ENCODE peak calls at places on chromosomes 4 and X, in eight cellular contexts. One of them, this sample, is unnamed. For H3K4me1, the result is how much of the 10 kb centered on the place peaks cover.

GRCh38 chr4:151489462-151490203 is 80.7 kb downstream of the FHIP1A start:
- DNase-seq in aorta: no peak
- DNase-seq in fibroblast of lung: no peak
- DNase-seq in kidney: no peak
- DNase-seq in body of pancreas: no peak
- DNase-seq in tibial artery: no peak
- DNase-seq in A549: peak
- DNase-seq in right lobe of liver: no peak
- DNase-seq in this sample: peak

GRCh38 chr4:37667197-37668100 is 18.7 kb downstream of the RELL1 start:
- DNase-seq in aorta: no peak
- DNase-seq in fibroblast of lung: no peak
- DNase-seq in kidney: no peak
- DNase-seq in body of pancreas: no peak
- DNase-seq in tibial artery: no peak
- DNase-seq in A549: no peak
- DNase-seq in right lobe of liver: no peak
- DNase-seq in this sample: no peak

GRCh38 chr4:67286724-67287123 is 258.6 kb downstream of the CENPC start:
- DNase-seq in aorta: no peak
- DNase-seq in fibroblast of lung: no peak
- DNase-seq in kidney: no peak
- DNase-seq in body of pancreas: no peak
- DNase-seq in tibial artery: no peak
- DNase-seq in A549: no peak
- DNase-seq in right lobe of liver: no peak
- DNase-seq in this sample: no peak

GRCh38 chrX:24506082-24506481 is 41.0 kb downstream of the PDK3 start:
- DNase-seq in aorta: no peak
- DNase-seq in fibroblast of lung: peak
- DNase-seq in kidney: no peak
- DNase-seq in body of pancreas: no peak
- DNase-seq in tibial artery: no peak
- DNase-seq in A549: peak
- DNase-seq in right lobe of liver: no peak
- DNase-seq in this sample: no peak

GRCh38 chr4:144754562-144755410 is 108.8 kb downstream of the HHIP start:
- DNase-seq in aorta: no peak
- DNase-seq in fibroblast of lung: peak
- DNase-seq in kidney: no peak
- DNase-seq in body of pancreas: peak
- DNase-seq in tibial artery: no peak
- DNase-seq in A549: peak
- DNase-seq in right lobe of liver: no peak
- DNase-seq in this sample: peak

GRCh38 chr4:26836539-26836938 is 24.1 kb upstream of the STIM2 start:
- DNase-seq in aorta: no peak
- DNase-seq in fibroblast of lung: no peak
- DNase-seq in kidney: no peak
- DNase-seq in body of pancreas: no peak
- DNase-seq in tibial artery: no peak
- DNase-seq in A549: no peak
- DNase-seq in right lobe of liver: no peak
- DNase-seq in this sample: no peak

GRCh38 chrX:82757614-82758013 is 750.5 kb upstream of the POU3F4 start:
- DNase-seq in aorta: no peak
- DNase-seq in fibroblast of lung: peak
- DNase-seq in kidney: no peak
- DNase-seq in body of pancreas: no peak
- DNase-seq in tibial artery: no peak
- DNase-seq in A549: no peak
- DNase-seq in right lobe of liver: no peak
- DNase-seq in this sample: no peak

GRCh38 chrX:69189972-69190371 is 24.7 kb upstream of the PJA1 start:
- DNase-seq in aorta: no peak
- DNase-seq in fibroblast of lung: no peak
- DNase-seq in kidney: peak
- DNase-seq in body of pancreas: no peak
- DNase-seq in tibial artery: no peak
- DNase-seq in A549: no peak
- DNase-seq in right lobe of liver: no peak
- DNase-seq in this sample: no peak

GRCh38 chr4:79413486-79413885 is 5.5 kb upstream of the GK2 start:
- DNase-seq in aorta: no peak
- DNase-seq in fibroblast of lung: no peak
- DNase-seq in kidney: no peak
- DNase-seq in body of pancreas: no peak
- DNase-seq in tibial artery: no peak
- DNase-seq in A549: no peak
- DNase-seq in right lobe of liver: no peak
- DNase-seq in this sample: no peak

GRCh38 chrX:94123062-94123461 is 449.1 kb downstream of the FAM133A start:
- DNase-seq in aorta: no peak
- DNase-seq in fibroblast of lung: no peak
- DNase-seq in kidney: no peak
- DNase-seq in body of pancreas: no peak
- DNase-seq in tibial artery: no peak
- DNase-seq in A549: no peak
- DNase-seq in right lobe of liver: no peak
- DNase-seq in this sample: no peak

GRCh38 chr4:108830509-108831244 is 67.8 kb upstream of the ETNPPL start:
- DNase-seq in aorta: no peak
- DNase-seq in fibroblast of lung: peak
- DNase-seq in kidney: no peak
- DNase-seq in body of pancreas: peak
- DNase-seq in tibial artery: no peak
- DNase-seq in A549: no peak
- DNase-seq in right lobe of liver: no peak
- DNase-seq in this sample: no peak

GRCh38 chrX:112644713-112645112 is 35.0 kb downstream of the LHFPL1 start:
- DNase-seq in aorta: no peak
- DNase-seq in fibroblast of lung: no peak
- DNase-seq in kidney: no peak
- DNase-seq in body of pancreas: no peak
- DNase-seq in tibial artery: no peak
- DNase-seq in A549: no peak
- DNase-seq in right lobe of liver: no peak
- DNase-seq in this sample: no peak

GRCh38 chrX:44828008-44828605 is 15.7 kb upstream of the DUSP21 start:
- DNase-seq in aorta: no peak
- DNase-seq in fibroblast of lung: peak
- DNase-seq in kidney: no peak
- DNase-seq in body of pancreas: no peak
- DNase-seq in tibial artery: no peak
- DNase-seq in A549: peak
- DNase-seq in right lobe of liver: no peak
- DNase-seq in this sample: no peak

GRCh38 chrX:51336584-51336983 is 4.0 kb downstream of the NUDT10 start:
- DNase-seq in aorta: no peak
- DNase-seq in fibroblast of lung: peak
- DNase-seq in kidney: no peak
- DNase-seq in body of pancreas: peak
- DNase-seq in tibial artery: no peak
- DNase-seq in A549: peak
- DNase-seq in right lobe of liver: no peak
- DNase-seq in this sample: peak

GRCh38 chrX:11558972-11559371 is 106.7 kb downstream of the ARHGAP6 start:
- DNase-seq in aorta: no peak
- DNase-seq in fibroblast of lung: no peak
- DNase-seq in kidney: no peak
- DNase-seq in body of pancreas: peak
- DNase-seq in tibial artery: no peak
- DNase-seq in A549: peak
- DNase-seq in right lobe of liver: no peak
- DNase-seq in this sample: peak

GRCh38 chrX:21802054-21802660 is 37.3 kb upstream of the MBTPS2 start:
- DNase-seq in aorta: no peak
- DNase-seq in fibroblast of lung: no peak
- DNase-seq in kidney: no peak
- DNase-seq in body of pancreas: no peak
- DNase-seq in tibial artery: no peak
- DNase-seq in A549: no peak
- DNase-seq in right lobe of liver: no peak
- DNase-seq in this sample: no peak

GRCh38 chrX:65463550-65463949 is 71.0 kb downstream of the LAS1L start:
- DNase-seq in aorta: no peak
- DNase-seq in fibroblast of lung: peak
- DNase-seq in kidney: no peak
- DNase-seq in body of pancreas: no peak
- DNase-seq in tibial artery: no peak
- DNase-seq in A549: no peak
- DNase-seq in right lobe of liver: no peak
- DNase-seq in this sample: peak

GRCh38 chrX:79161655-79162054 is 17.2 kb downstream of the GPR174 start:
- DNase-seq in aorta: no peak
- DNase-seq in fibroblast of lung: no peak
- DNase-seq in kidney: no peak
- DNase-seq in body of pancreas: no peak
- DNase-seq in tibial artery: no peak
- DNase-seq in A549: no peak
- DNase-seq in right lobe of liver: no peak
- DNase-seq in this sample: no peak

DNA sequence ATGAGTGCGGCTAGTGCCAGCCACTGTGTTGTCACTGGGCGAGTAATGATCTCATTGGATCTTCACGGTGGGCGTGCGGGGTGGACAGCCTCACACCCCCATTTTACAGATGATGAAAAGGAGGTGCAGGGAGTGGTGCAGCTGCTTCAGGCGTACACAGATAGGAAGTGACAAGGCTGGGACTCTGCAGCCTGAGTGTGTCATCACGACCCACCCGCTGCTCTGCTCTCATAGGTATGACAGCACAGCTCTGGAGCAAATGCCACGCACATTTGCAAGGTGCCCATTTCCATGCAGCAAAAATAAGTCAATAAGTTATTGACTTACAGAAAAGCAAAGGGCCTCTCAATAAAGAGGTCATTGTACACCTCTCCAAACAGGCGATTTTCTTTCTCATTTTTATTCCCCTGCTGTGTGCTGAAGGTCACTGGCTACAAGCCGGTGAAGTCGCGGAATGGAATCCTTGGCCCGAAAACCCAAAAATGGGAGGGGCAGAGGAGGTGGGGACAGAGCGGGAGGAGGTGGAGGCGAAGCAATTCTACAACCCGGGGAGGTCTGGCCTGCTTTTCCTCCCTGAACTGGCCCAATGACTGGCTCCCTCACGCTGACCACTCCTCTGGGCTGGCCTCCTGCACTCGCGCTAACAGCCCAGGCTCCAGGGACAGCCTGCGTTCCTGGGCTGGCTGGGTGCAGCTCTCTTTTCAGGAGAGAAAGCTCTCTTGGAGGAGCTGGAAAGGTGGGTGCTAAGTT is at the start of gene SOD3:
- DNase-seq in aorta: peak
- DNase-seq in fibroblast of lung: peak
- DNase-seq in kidney: peak
- DNase-seq in body of pancreas: peak
- DNase-seq in tibial artery: peak
- DNase-seq in A549: no peak
- DNase-seq in right lobe of liver: peak
- DNase-seq in this sample: no peak
- H3K4me3 ChIP-seq in aorta: peak
- H3K4me3 ChIP-seq in fibroblast of lung: peak
- H3K4me3 ChIP-seq in kidney: peak
- H3K4me3 ChIP-seq in body of pancreas: no peak
- H3K4me3 ChIP-seq in tibial artery: peak
- H3K4me3 ChIP-seq in A549: no peak
- H3K4me3 ChIP-seq in right lobe of liver: peak
- H3K4me3 ChIP-seq in this sample: no peak

DNA sequence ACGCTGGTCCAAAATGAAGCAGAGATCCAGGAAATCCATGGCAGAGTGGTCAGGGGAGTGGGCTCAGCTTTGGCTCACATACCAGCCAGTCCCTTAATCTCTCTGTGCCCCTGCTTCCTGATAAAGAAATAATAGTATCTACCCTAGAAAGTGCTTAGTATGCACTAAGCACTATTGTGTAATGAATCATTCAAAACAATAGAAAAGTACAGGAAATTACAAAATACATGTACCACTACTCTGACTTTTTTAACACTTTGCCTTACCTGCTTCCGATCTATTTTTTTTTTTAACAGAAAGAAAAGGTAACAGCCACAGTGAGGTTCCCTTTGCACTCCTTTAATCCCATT is 49.9 kb downstream of the TBC1D9 start:
- DNase-seq in aorta: no peak
- DNase-seq in fibroblast of lung: no peak
- DNase-seq in kidney: no peak
- DNase-seq in body of pancreas: no peak
- DNase-seq in tibial artery: no peak
- DNase-seq in A549: no peak
- DNase-seq in right lobe of liver: no peak
- DNase-seq in this sample: no peak
- H3K4me1 ChIP-seq in aorta: under half
- H3K4me1 ChIP-seq in fibroblast of lung: under half
- H3K4me1 ChIP-seq in kidney: under half
- H3K4me1 ChIP-seq in body of pancreas: under half
- H3K4me1 ChIP-seq in tibial artery: under half
- H3K4me1 ChIP-seq in A549: under half
- H3K4me1 ChIP-seq in right lobe of liver: under half
- H3K4me1 ChIP-seq in this sample: under half

GRCh38 chr4:119626943-119627266 is 1.7 kb downstream of the PDE5A start:
- DNase-seq in aorta: no peak
- DNase-seq in fibroblast of lung: no peak
- DNase-seq in kidney: no peak
- DNase-seq in body of pancreas: no peak
- DNase-seq in tibial artery: peak
- DNase-seq in A549: no peak
- DNase-seq in right lobe of liver: no peak
- DNase-seq in this sample: no peak

GRCh38 chr4:119629142-119629471 is 503 bp upstream of the PDE5A start:
- DNase-seq in aorta: no peak
- DNase-seq in fibroblast of lung: no peak
- DNase-seq in kidney: no peak
- DNase-seq in body of pancreas: no peak
- DNase-seq in tibial artery: no peak
- DNase-seq in A549: no peak
- DNase-seq in right lobe of liver: no peak
- DNase-seq in this sample: no peak

GRCh38 chr4:119627267-119628190 is 1.1 kb downstream of the PDE5A start:
- DNase-seq in aorta: peak
- DNase-seq in fibroblast of lung: peak
- DNase-seq in kidney: peak
- DNase-seq in body of pancreas: peak
- DNase-seq in tibial artery: peak
- DNase-seq in A549: peak
- DNase-seq in right lobe of liver: peak
- DNase-seq in this sample: peak

GRCh38 chr4:119628281-119629141 is at the start of gene PDE5A:
- DNase-seq in aorta: peak
- DNase-seq in fibroblast of lung: peak
- DNase-seq in kidney: peak
- DNase-seq in body of pancreas: peak
- DNase-seq in tibial artery: peak
- DNase-seq in A549: peak
- DNase-seq in right lobe of liver: peak
- DNase-seq in this sample: peak

GRCh38 chr4:119626420-119626819 is 2.2 kb downstream of the PDE5A start:
- DNase-seq in aorta: no peak
- DNase-seq in fibroblast of lung: no peak
- DNase-seq in kidney: no peak
- DNase-seq in body of pancreas: no peak
- DNase-seq in tibial artery: no peak
- DNase-seq in A549: no peak
- DNase-seq in right lobe of liver: no peak
- DNase-seq in this sample: no peak
- H3K4me3 ChIP-seq in aorta: peak
- H3K4me3 ChIP-seq in fibroblast of lung: peak
- H3K4me3 ChIP-seq in kidney: peak
- H3K4me3 ChIP-seq in body of pancreas: no peak
- H3K4me3 ChIP-seq in tibial artery: peak
- H3K4me3 ChIP-seq in A549: peak
- H3K4me3 ChIP-seq in right lobe of liver: peak
- H3K4me3 ChIP-seq in this sample: peak

GRCh38 chrX:37781808-37782207 is 1.9 kb downstream of the CYBB start:
- DNase-seq in aorta: no peak
- DNase-seq in fibroblast of lung: no peak
- DNase-seq in kidney: no peak
- DNase-seq in body of pancreas: no peak
- DNase-seq in tibial artery: no peak
- DNase-seq in A549: no peak
- DNase-seq in right lobe of liver: no peak
- DNase-seq in this sample: no peak
- H3K4me1 ChIP-seq in aorta: under half
- H3K4me1 ChIP-seq in fibroblast of lung: under half
- H3K4me1 ChIP-seq in kidney: under half
- H3K4me1 ChIP-seq in body of pancreas: under half
- H3K4me1 ChIP-seq in tibial artery: under half
- H3K4me1 ChIP-seq in A549: under half
- H3K4me1 ChIP-seq in right lobe of liver: under half
- H3K4me1 ChIP-seq in this sample: under half